ENCODE peak calls at places on chromosomes 16 and 17, in seven cellular contexts. B is GM12878, K is cardiac fibroblast, N is thyroid gland, I is neural progenitor cell, R is thoracic aorta, L is bronchial epithelial cell. F is an unnamed sample.

GRCh38 chr17:73281926-73282325 is 20.2 kb upstream of the CPSF4L start:
- DNase-seq in B (peak), K (no peak), N (no peak), I (no peak), R (no peak), L (no peak), F (no peak)

GRCh38 chr17:55859518-55859917 is 108.7 kb downstream of the PCTP start:
- DNase-seq in B (no peak), K (no peak), N (no peak), I (no peak), R (no peak), L (no peak), F (no peak)

GRCh38 chr16:87297918-87298631 is 19.1 kb downstream of the C16orf95 start:
- DNase-seq in B (no peak), K (peak), N (peak), I (peak), R (no peak), L (no peak), F (no peak)

GRCh38 chr16:81238296-81239011 is at the start of gene BCO1:
- DNase-seq in B (no peak), K (peak), N (no peak), I (peak), R (no peak), L (peak), F (peak)

GRCh38 chr17:61380836-61381525 is 18.7 kb upstream of the TBX2 start:
- DNase-seq in B (no peak), K (no peak), N (no peak), I (no peak), R (no peak), L (no peak), F (no peak)

GRCh38 chr17:752620-753219 is 656 bp upstream of the GEMIN4 start:
- DNase-seq in B (no peak), K (peak), N (peak), I (peak), R (peak), L (no peak), F (no peak)

GRCh38 chr17:53319947-53320346 is 502.8 kb upstream of the KIF2B start:
- DNase-seq in B (no peak), K (no peak), N (no peak), I (no peak), R (no peak), L (no peak), F (no peak)

GRCh38 chr17:33269337-33270060 is 23.6 kb downstream of the ASIC2 start:
- DNase-seq in B (no peak), K (no peak), N (no peak), I (no peak), R (no peak), L (no peak), F (no peak)

GRCh38 chr16:2437032-2437790 is 8.0 kb downstream of the CCNF start:
- DNase-seq in B (no peak), K (no peak), N (no peak), I (no peak), R (no peak), L (no peak), F (no peak)

GRCh38 chr16:29767062-29767461 is 11.0 kb upstream of the ZG16 start:
- DNase-seq in B (no peak), K (no peak), N (no peak), I (no peak), R (no peak), L (no peak), F (no peak)

GRCh38 chr17:36728030-36728991 is 126.9 kb downstream of the MRM1 start:
- DNase-seq in B (no peak), K (no peak), N (no peak), I (no peak), R (no peak), L (no peak), F (no peak)

GRCh38 chr16:75591001-75591852 is 25.0 kb downstream of the GABARAPL2 start:
- DNase-seq in B (no peak), K (peak), N (peak), I (no peak), R (peak), L (peak), F (no peak)

GRCh38 chr17:20156196-20157077 is 147.3 kb downstream of the SPECC1 start:
- DNase-seq in B (no peak), K (peak), N (peak), I (peak), R (no peak), L (peak), F (no peak)

GRCh38 chr17:28371245-28372202 is at the start of gene SARM1:
- DNase-seq in B (peak), K (peak), N (peak), I (peak), R (peak), L (no peak), F (no peak)

GRCh38 chr17:17041018-17041521 is 1.2 kb upstream of the MPRIP start:
- DNase-seq in B (no peak), K (no peak), N (no peak), I (no peak), R (no peak), L (peak), F (peak)

GRCh38 chr16:67883872-67884261 is 818 bp upstream of the NRN1L start:
- DNase-seq in B (no peak), K (peak), N (peak), I (peak), R (no peak), L (no peak), F (no peak)

GRCh38 chr16:85661131-85662035 is 27.4 kb downstream of the GINS2 start:
- DNase-seq in B (no peak), K (no peak), N (no peak), I (no peak), R (no peak), L (no peak), F (no peak)

GRCh38 chr17:65055708-65056638 is 567 bp downstream of the GNA13 start:
- DNase-seq in B (no peak), K (no peak), N (peak), I (peak), R (peak), L (no peak), F (no peak)

GRCh38 chr16:57386381-57386951 is 14.2 kb downstream of the CX3CL1 start:
- DNase-seq in B (no peak), K (peak), N (no peak), I (no peak), R (no peak), L (no peak), F (no peak)

GRCh38 chr16:29806641-29807425 is 504 bp downstream of the MAZ start:
- DNase-seq in B (no peak), K (no peak), N (peak), I (peak), R (no peak), L (no peak), F (no peak)

GRCh38 chr17:35795007-35795870 is at the start of gene MMP28:
- DNase-seq in B (no peak), K (no peak), N (peak), I (peak), R (no peak), L (peak), F (no peak)

GRCh38 chr16:21088646-21089538 is 61.8 kb downstream of the DNAH3 start:
- DNase-seq in B (no peak), K (peak), N (no peak), I (no peak), R (no peak), L (peak), F (peak)

GRCh38 chr16:11407047-11407982 is 62.1 kb downstream of the RMI2 start:
- DNase-seq in B (peak), K (peak), N (peak), I (peak), R (peak), L (peak), F (peak)

GRCh38 chr17:56514899-56515298 is 78.6 kb upstream of the NOG start:
- DNase-seq in B (no peak), K (no peak), N (no peak), I (no peak), R (no peak), L (no peak), F (no peak)

GRCh38 chr17:62727916-62728672 is 80.0 kb downstream of the MARCHF10 start:
- DNase-seq in B (no peak), K (no peak), N (no peak), I (no peak), R (no peak), L (no peak), F (no peak)
- TF ChIP-seq CTCF in B (no peak), K (no peak), N (no peak), I (peak), R (no peak), L (no peak), F (peak)

DNA sequence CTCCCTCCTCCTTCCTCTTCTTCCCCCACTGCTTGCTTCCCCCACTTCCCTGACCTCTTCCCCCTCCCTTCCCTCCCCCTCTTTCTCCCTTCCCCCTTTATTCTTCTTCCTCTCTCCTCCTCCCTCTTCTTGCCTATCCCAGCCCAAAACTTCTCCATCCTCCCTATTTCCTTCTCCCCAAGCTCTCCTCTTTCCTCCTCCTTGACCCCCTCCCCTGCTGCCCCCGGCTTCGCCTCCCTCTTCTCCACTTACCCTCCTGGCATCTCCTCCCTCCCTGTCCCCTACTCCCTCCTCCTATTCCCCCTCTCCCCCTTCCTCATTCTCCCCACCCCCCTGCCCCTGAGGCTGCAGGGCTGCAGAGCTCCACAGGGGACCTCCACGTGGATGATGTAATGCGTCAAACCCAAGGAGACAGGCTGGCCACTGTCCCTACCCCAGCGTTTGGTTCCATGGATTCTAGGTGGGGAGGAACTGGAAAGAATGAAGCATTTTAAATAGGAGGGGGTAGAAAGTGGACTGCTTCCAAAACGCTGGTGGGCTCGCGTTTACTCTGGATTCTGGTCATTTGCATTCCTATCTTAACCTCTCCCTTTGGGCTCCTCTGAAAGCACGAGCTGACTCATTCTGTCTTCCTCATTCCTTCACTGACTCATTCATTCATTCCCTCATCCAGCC is 687 bp upstream of the COTL1 start:
- DNase-seq in B (no peak), K (peak), N (no peak), I (peak), R (no peak), L (peak), F (peak)
- H3K4me3 ChIP-seq in B (no peak), K (peak), N (no peak), I (peak), R (peak), L (peak), F (peak)

GRCh38 chr17:82212331-82213250 is at the start of gene CCDC57:
- DNase-seq in B (no peak), K (peak), N (peak), I (peak), R (no peak), L (peak), F (no peak)
- TF ChIP-seq CTCF in B (no peak), K (no peak), N (no peak), I (no peak), R (no peak), L (no peak), F (no peak)

GRCh38 chr16:73063284-73063733 is 15.4 kb upstream of the ZFHX3 start:
- DNase-seq in B (no peak), K (no peak), N (no peak), I (no peak), R (no peak), L (no peak), F (no peak)
- H3K4me3 ChIP-seq in B (no peak), K (no peak), N (no peak), I (peak), R (peak), L (no peak), F (peak)

GRCh38 chr17:82823004-82823403 is 16.8 kb downstream of the ZNF750 start:
- DNase-seq in B (no peak), K (no peak), N (no peak), I (peak), R (no peak), L (no peak), F (no peak)
- TF ChIP-seq CTCF in B (peak), K (peak), N (no peak), I (peak), R (no peak), L (peak), F (no peak)

F was measured in epithelial cell of proximal tubule.